ENCODE peak calls at places on chromosome 4, in four cellular contexts. N is CD8-positive, alpha-beta memory T cell; A is LoVo; P is EL. H is an unnamed sample.

GRCh38 chr4:34279011-34279410 is 1965.3 kb downstream of the ARAP2 start:
- DNase-seq in A (no peak), P (no peak), N (no peak), H (no peak)

GRCh38 chr4:118989098-118990080 is 100.7 kb downstream of the SYNPO2 start:
- DNase-seq in N (no peak), P (peak; percentile 97), A (no peak), H (no peak)

GRCh38 chr4:2288051-2288541 is 26.2 kb upstream of the MXD4 start:
- DNase-seq in A (no peak), P (no peak), N (no peak), H (no peak)

GRCh38 chr4:52945499-52945898 is 83.4 kb downstream of the RASL11B start:
- DNase-seq in N (no peak), P (no peak), A (no peak), H (no peak)

GRCh38 chr4:89492476-89493110 is 185.0 kb upstream of the GPRIN3 start:
- DNase-seq in P (peak; percentile 70), A (peak; percentile 18), N (no peak), H (no peak)

GRCh38 chr4:3294401-3295241 is 1.8 kb downstream of the RGS12 start:
- DNase-seq in P (no peak), N (no peak), A (no peak), H (no peak)

GRCh38 chr4:183499389-183499788 is 5.5 kb upstream of the ING2 start:
- DNase-seq in A (no peak), N (no peak), P (no peak), H (no peak)

GRCh38 chr4:186570193-186570996 is 15.0 kb upstream of the MTNR1A start:
- DNase-seq in N (no peak), P (peak; percentile 43), A (no peak), H (no peak)

GRCh38 chr4:5051692-5052423 is 578 bp downstream of the STK32B start:
- DNase-seq in P (peak; percentile 40), N (no peak), A (no peak), H (no peak)

GRCh38 chr4:41321216-41321945 is 64.7 kb downstream of the UCHL1 start:
- DNase-seq in N (no peak), A (no peak), P (no peak), H (no peak)